ENCODE peak calls at places on chromosomes 11 and 22, in five cellular contexts. K is IMR-90, S is neuronal stem cell, J is H9, X is H1. C is an unnamed sample.

GRCh38 chr11:95831198-95831883 is 41.0 kb downstream of the CEP57 start:
- DNase-seq in K (peak), S (no peak), J (no peak), X (no peak), C (no peak)

GRCh38 chr22:43262990-43263644 is 76.2 kb upstream of the TTLL12 start:
- DNase-seq in K (no peak), S (no peak), J (no peak), X (no peak), C (no peak)

GRCh38 chr11:132125855-132126841 is 755.7 kb downstream of the NTM start:
- DNase-seq in K (peak), S (peak), J (peak), X (no peak), C (no peak)

GRCh38 chr11:46055371-46055770 is 65.9 kb downstream of the PHF21A start:
- DNase-seq in K (peak), S (peak), J (no peak), X (peak), C (no peak)

GRCh38 chr11:1516273-1517067 is 29.9 kb upstream of the MOB2 start:
- DNase-seq in K (peak), S (no peak), J (no peak), X (no peak), C (no peak)

GRCh38 chr11:122105009-122105828 is 10.8 kb downstream of the BLID start:
- DNase-seq in K (no peak), S (no peak), J (peak), X (no peak), C (no peak)

GRCh38 chr11:73225851-73226250 is 7.8 kb downstream of the P2RY2 start:
- DNase-seq in K (no peak), S (no peak), J (no peak), X (no peak), C (no peak)

GRCh38 chr11:8312966-8313365 is 49.3 kb upstream of the LMO1 start:
- DNase-seq in K (no peak), S (peak), J (no peak), X (no peak), C (no peak)

GRCh38 chr22:33859311-33859710 is 61.0 kb downstream of the LARGE1 start:
- DNase-seq in K (no peak), S (no peak), J (no peak), X (no peak), C (no peak)

GRCh38 chr11:96127596-96127959 is 203.7 kb upstream of the MTMR2 start:
- DNase-seq in K (no peak), S (no peak), J (no peak), X (no peak), C (no peak)

GRCh38 chr11:110305169-110306018 is 9.0 kb upstream of the RDX start:
- DNase-seq in K (no peak), S (no peak), J (no peak), X (no peak), C (no peak)

GRCh38 chr11:110172666-110173065 is 79.5 kb downstream of the ZC3H12C start:
- DNase-seq in K (peak), S (no peak), J (no peak), X (no peak), C (peak)

GRCh38 chr11:111886844-111887243 is 7.5 kb downstream of the CFAP68 start:
- DNase-seq in K (no peak), S (no peak), J (no peak), X (no peak), C (no peak)

GRCh38 chr11:47296045-47296444 is 26.1 kb downstream of the MADD start:
- DNase-seq in K (peak), S (no peak), J (no peak), X (no peak), C (no peak)

GRCh38 chr11:6618117-6619020 is 853 bp downstream of the TPP1 start:
- DNase-seq in K (peak), S (no peak), J (no peak), X (no peak), C (peak)

GRCh38 chr11:86802601-86803051 is 2.3 kb downstream of the PRSS23 start:
- DNase-seq in K (peak), S (no peak), J (peak), X (no peak), C (no peak)

DNA sequence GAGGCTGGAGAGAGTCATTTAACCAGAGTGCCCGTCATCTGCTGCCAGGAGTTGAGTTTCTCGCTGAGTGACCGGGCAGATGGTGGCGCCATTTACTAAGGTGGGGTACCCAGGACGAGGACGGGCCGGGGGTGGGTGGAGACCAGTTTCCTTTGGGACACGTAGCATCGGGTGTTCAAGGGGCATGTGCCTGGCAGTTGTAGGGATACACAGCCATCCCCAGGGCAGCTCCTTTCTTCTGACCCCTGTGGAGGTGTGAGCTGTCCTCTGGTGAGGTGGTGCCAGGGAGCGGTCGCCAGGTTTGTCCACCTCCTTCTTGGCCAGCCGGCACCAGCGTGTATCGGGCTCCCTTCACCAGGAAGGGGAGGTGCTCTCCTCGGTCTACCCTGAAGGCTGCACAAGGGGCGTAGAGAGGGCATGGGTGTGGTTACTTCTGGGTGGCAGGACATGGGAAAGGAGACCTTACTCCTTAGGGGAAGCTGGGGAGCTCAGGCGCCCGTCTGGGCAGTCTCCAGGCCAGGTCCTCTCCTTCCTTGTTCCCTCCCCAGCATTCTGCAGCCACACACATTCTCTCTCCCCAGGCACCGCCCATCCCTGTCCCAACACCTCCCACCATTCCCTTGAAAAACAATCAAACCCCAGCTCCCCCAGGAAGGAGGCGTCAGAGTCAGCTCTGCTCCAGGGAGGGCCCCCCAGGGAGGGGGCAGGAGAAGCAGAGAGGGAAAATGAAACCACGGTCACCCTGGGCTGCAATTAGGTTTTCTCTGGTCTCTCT is 10.3 kb upstream of the MB start:
- DNase-seq in K (peak), S (peak), J (peak), X (peak), C (peak)
- H3K4ac ChIP-seq in K (peak), S (no peak), J (no peak), X (no peak), C (no peak)

GRCh38 chr11:120283124-120283523 is 42.0 kb upstream of the TLCD5 start:
- DNase-seq in K (no peak), S (no peak), J (no peak), X (no peak), C (no peak)

GRCh38 chr11:120288021-120288420 is 37.1 kb upstream of the TLCD5 start:
- DNase-seq in K (no peak), S (no peak), J (no peak), X (no peak), C (peak)

GRCh38 chr11:120281161-120281795 is 41.3 kb downstream of the POU2F3 start:
- DNase-seq in K (no peak), S (no peak), J (no peak), X (no peak), C (no peak)

GRCh38 chr11:120284272-120284671 is 40.8 kb upstream of the TLCD5 start:
- DNase-seq in K (no peak), S (no peak), J (no peak), X (no peak), C (no peak)

GRCh38 chr11:120285256-120285655 is 39.8 kb upstream of the TLCD5 start:
- DNase-seq in K (no peak), S (no peak), J (no peak), X (no peak), C (no peak)
- H3K4ac ChIP-seq in K (no peak), S (no peak), J (no peak), X (no peak), C (no peak)

DNA sequence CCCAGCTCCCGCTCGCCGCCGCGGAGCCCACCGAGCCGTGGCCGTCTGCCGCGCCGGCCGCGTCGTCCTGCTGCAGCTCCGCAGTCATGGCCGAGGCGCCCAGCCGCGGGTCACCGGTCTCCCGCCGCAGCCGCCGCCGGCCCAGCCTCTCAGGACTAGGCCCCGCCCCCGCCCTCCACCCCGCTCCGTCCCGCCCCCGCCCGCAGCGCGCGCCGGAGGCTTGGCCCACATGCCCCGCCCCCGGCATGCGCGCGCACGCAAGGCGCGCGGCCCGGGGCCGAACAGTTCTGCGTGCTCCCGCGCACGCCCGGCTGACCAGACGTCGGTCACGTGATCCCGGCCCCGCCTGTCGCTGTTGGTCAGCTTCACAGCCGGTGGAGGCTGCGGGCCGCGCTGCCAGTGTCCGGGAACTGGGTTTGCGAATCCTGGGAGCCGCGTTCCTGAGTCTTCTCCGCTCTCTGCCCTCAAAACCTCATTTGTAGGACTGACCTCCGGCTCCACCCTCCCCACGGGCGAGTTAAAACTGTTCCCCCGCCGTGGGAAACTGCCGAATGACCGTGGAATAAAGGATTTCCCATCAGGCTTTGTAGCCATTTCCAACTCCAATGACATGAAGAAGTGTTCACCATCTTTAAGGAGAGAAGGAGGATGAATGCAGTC is at the start of gene USP28:
- DNase-seq in K (peak), S (peak), J (peak), X (peak), C (peak)
- H3K4ac ChIP-seq in K (peak), S (peak), J (no peak), X (no peak), C (peak)

GRCh38 chr22:23533328-23533762 is 46.7 kb downstream of the IGLL1 start:
- DNase-seq in K (peak), S (peak), J (peak), X (peak), C (no peak)
- H3K4ac ChIP-seq in K (no peak), S (no peak), J (no peak), X (no peak), C (peak)

GRCh38 chr22:46043816-46044717 is 67.1 kb upstream of the WNT7B start:
- DNase-seq in K (no peak), S (no peak), J (peak), X (no peak), C (no peak)
- H3K4ac ChIP-seq in K (peak), S (no peak), J (no peak), X (peak), C (no peak)

C was measured in trophoblast cell.